ENCODE peak calls at places on chromosomes 2 and 18, in eight cellular contexts. C is left lung, Z is stomach, N is bronchial epithelial cell, X is cardiac muscle cell, M is fibroblast of the aortic adventitia, L is fibroblast of mammary gland, F is Peyer's patch. Y is an unnamed sample.

GRCh38 chr2:152740743-152741328 is 22.4 kb downstream of the ARL6IP6 start:
- DNase-seq in C (no peak), Z (no peak), N (peak), X (peak), M (peak), L (peak), F (no peak), Y (no peak)

GRCh38 chr2:28544405-28544914 is 48.6 kb downstream of the PLB1 start:
- DNase-seq in C (no peak), Z (no peak), N (no peak), X (peak), M (no peak), L (no peak), F (peak), Y (no peak)

GRCh38 chr2:10284108-10284870 is 18.4 kb upstream of the HPCAL1 start:
- DNase-seq in C (no peak), Z (no peak), N (no peak), X (no peak), M (no peak), L (no peak), F (no peak), Y (no peak)

GRCh38 chr2:7191927-7192326 is 274.7 kb downstream of the RNF144A start:
- DNase-seq in C (no peak), Z (no peak), N (peak), X (peak), M (peak), L (peak), F (no peak), Y (peak)

GRCh38 chr18:6397931-6398566 is 16.7 kb downstream of the L3MBTL4 start:
- DNase-seq in C (no peak), Z (no peak), N (no peak), X (no peak), M (no peak), L (no peak), F (no peak), Y (no peak)

GRCh38 chr18:45958730-45959129 is 8.4 kb downstream of the EPG5 start:
- DNase-seq in C (no peak), Z (no peak), N (peak), X (no peak), M (no peak), L (peak), F (no peak), Y (no peak)

GRCh38 chr2:157789933-157790511 is 86.1 kb downstream of the ACVR1 start:
- DNase-seq in C (no peak), Z (peak), N (no peak), X (no peak), M (no peak), L (no peak), F (peak), Y (peak)

GRCh38 chr18:59834267-59834666 is 65.5 kb upstream of the PMAIP1 start:
- DNase-seq in C (no peak), Z (no peak), N (no peak), X (no peak), M (no peak), L (no peak), F (no peak), Y (no peak)

GRCh38 chr2:207881902-207882301 is 112.2 kb upstream of the FZD5 start:
- DNase-seq in C (no peak), Z (no peak), N (no peak), X (no peak), M (peak), L (no peak), F (no peak), Y (peak)

GRCh38 chr2:227884511-227884947 is 13.1 kb downstream of the DAW1 start:
- DNase-seq in C (peak), Z (peak), N (peak), X (peak), M (peak), L (peak), F (peak), Y (no peak)

GRCh38 chr2:240041363-240041762 is 11.1 kb upstream of the OR6B2 start:
- DNase-seq in C (no peak), Z (no peak), N (no peak), X (no peak), M (no peak), L (no peak), F (no peak), Y (no peak)

GRCh38 chr2:210072922-210073509 is 70.6 kb downstream of the RPE start:
- DNase-seq in C (no peak), Z (no peak), N (peak), X (peak), M (peak), L (peak), F (no peak), Y (peak)

GRCh38 chr2:1868683-1869141 is 124.4 kb upstream of the PXDN start:
- DNase-seq in C (no peak), Z (no peak), N (no peak), X (no peak), M (no peak), L (no peak), F (no peak), Y (no peak)

GRCh38 chr18:9434240-9434701 is 41.0 kb upstream of the RALBP1 start:
- DNase-seq in C (peak), Z (no peak), N (no peak), X (no peak), M (no peak), L (no peak), F (no peak), Y (no peak)

GRCh38 chr2:33372940-33373553 is 103.4 kb upstream of the RASGRP3 start:
- DNase-seq in C (no peak), Z (no peak), N (peak), X (peak), M (peak), L (peak), F (peak), Y (no peak)

GRCh38 chr2:24972315-24972958 is 682 bp upstream of the DNAJC27 start:
- DNase-seq in C (no peak), Z (no peak), N (peak), X (peak), M (peak), L (peak), F (peak), Y (no peak)

GRCh38 chr2:65622951-65623525 is 190.6 kb upstream of the SPRED2 start:
- DNase-seq in C (no peak), Z (no peak), N (no peak), X (no peak), M (no peak), L (no peak), F (no peak), Y (no peak)

GRCh38 chr2:182241936-182242335 is 184.9 kb downstream of the PDE1A start:
- DNase-seq in C (no peak), Z (no peak), N (no peak), X (no peak), M (peak), L (no peak), F (no peak), Y (peak)

GRCh38 chr2:7452110-7452851 is 535.1 kb downstream of the RNF144A start:
- DNase-seq in C (no peak), Z (no peak), N (no peak), X (no peak), M (no peak), L (no peak), F (no peak), Y (no peak)

GRCh38 chr2:100767810-100768806 is 51.8 kb upstream of the NPAS2 start:
- DNase-seq in C (no peak), Z (no peak), N (peak), X (no peak), M (no peak), L (no peak), F (no peak), Y (no peak)

GRCh38 chr2:127165539-127165935 is 54.6 kb downstream of the CYP27C1 start:
- DNase-seq in C (no peak), Z (no peak), N (no peak), X (peak), M (no peak), L (no peak), F (no peak), Y (no peak)

GRCh38 chr2:219446101-219446504 is 11.5 kb downstream of the SPEG start:
- DNase-seq in C (no peak), Z (no peak), N (no peak), X (no peak), M (peak), L (peak), F (no peak), Y (no peak)

GRCh38 chr2:99448556-99448955 is 41.3 kb downstream of the REV1 start:
- DNase-seq in C (no peak), Z (no peak), N (peak), X (no peak), M (peak), L (peak), F (no peak), Y (peak)

GRCh38 chr2:71332413-71332866 is 858 bp downstream of the ZNF638 start:
- DNase-seq in C (no peak), Z (no peak), N (peak), X (no peak), M (peak), L (no peak), F (no peak), Y (no peak)

GRCh38 chr2:71331581-71332412 is at the start of gene ZNF638:
- DNase-seq in C (peak), Z (peak), N (peak), X (peak), M (peak), L (peak), F (peak), Y (peak)

GRCh38 chr2:71330585-71331330 is 824 bp upstream of the ZNF638 start:
- DNase-seq in C (no peak), Z (no peak), N (no peak), X (no peak), M (no peak), L (no peak), F (no peak), Y (no peak)

GRCh38 chr2:71336384-71336783 is 4.8 kb downstream of the ZNF638 start:
- DNase-seq in C (no peak), Z (no peak), N (no peak), X (no peak), M (no peak), L (no peak), F (no peak), Y (no peak)

DNA sequence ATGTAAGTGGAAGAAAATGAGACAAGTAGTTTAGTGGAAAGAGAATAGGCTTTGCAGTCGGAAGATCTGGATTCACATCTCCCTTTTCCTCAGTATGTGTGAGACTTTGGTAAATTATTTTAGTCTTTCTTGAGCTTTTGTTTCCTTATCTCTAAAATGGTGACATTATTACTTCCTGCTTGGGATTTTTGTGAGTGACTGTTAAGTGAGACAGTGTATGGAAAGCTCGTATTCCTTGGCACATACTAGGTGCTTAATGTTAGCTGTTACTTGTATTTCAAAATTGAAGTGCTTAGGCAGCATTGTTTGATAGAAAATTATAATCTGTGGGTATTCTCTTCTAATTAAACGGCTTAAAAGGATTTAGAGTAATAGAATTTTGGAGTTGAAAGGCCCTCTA is 2.0 kb downstream of the ZNF638 start:
- DNase-seq in C (no peak), Z (no peak), N (peak), X (no peak), M (peak), L (no peak), F (no peak), Y (no peak)
- H3K4me3 ChIP-seq in C (peak), Z (peak), N (peak), X (peak), M (peak), L (peak), F (no peak), Y (peak)

GRCh38 chr2:135709992-135710391 is 31.7 kb upstream of the UBXN4 start:
- DNase-seq in C (no peak), Z (peak), N (peak), X (peak), M (peak), L (peak), F (peak), Y (no peak)
- TF ChIP-seq CTCF in C (peak), Z (peak), N (peak), X (peak), M (peak), L (peak), F (peak), Y (peak)

DNA sequence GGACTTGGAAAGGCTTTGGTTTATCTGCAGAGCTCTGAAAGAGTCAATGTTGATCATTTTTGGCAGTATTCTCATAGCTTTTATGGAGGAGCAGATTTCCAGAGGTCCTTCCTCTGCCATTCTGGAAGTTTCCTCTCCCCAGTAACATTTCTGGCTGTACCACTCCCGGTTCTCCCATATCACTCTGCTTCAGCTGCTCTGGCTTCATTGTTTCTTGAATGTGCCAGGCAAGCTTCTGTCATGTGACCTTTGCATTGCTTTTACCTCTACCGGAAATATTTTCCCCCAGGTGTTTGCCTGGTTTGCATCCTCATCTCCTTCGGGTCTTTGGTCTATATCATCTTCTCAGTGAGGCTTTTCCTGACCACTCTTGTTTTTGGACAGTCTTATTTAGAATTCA is 12.4 kb downstream of the PCYOX1 start:
- DNase-seq in C (no peak), Z (no peak), N (no peak), X (no peak), M (no peak), L (no peak), F (no peak), Y (no peak)
- H3K4me3 ChIP-seq in C (no peak), Z (no peak), N (no peak), X (no peak), M (no peak), L (no peak), F (no peak), Y (no peak)

GRCh38 chr2:189629553-189630453 is 31.5 kb upstream of the ASNSD1 start:
- DNase-seq in C (no peak), Z (no peak), N (no peak), X (no peak), M (peak), L (no peak), F (no peak), Y (no peak)

GRCh38 chr2:189631849-189632248 is 29.4 kb upstream of the ASNSD1 start:
- DNase-seq in C (no peak), Z (no peak), N (no peak), X (no peak), M (no peak), L (peak), F (no peak), Y (no peak)

GRCh38 chr2:189628817-189629552 is 32.3 kb upstream of the ASNSD1 start:
- DNase-seq in C (no peak), Z (no peak), N (peak), X (no peak), M (no peak), L (peak), F (no peak), Y (no peak)

GRCh38 chr2:189635353-189635752 is 25.9 kb upstream of the ASNSD1 start:
- DNase-seq in C (no peak), Z (no peak), N (no peak), X (no peak), M (no peak), L (no peak), F (no peak), Y (no peak)

GRCh38 chr2:189633392-189633811 is 27.9 kb upstream of the ASNSD1 start:
- DNase-seq in C (peak), Z (no peak), N (no peak), X (no peak), M (peak), L (peak), F (no peak), Y (no peak)
- TF ChIP-seq CTCF in C (peak), Z (no peak), N (peak), X (peak), M (peak), L (peak), F (no peak), Y (peak)

GRCh38 chr2:215942194-215942593 is 71.2 kb downstream of the MREG start:
- DNase-seq in C (no peak), Z (no peak), N (no peak), X (no peak), M (no peak), L (no peak), F (no peak), Y (no peak)

GRCh38 chr2:215950009-215950408 is 63.3 kb downstream of the MREG start:
- DNase-seq in C (no peak), Z (no peak), N (peak), X (peak), M (peak), L (peak), F (no peak), Y (no peak)

GRCh38 chr2:215941726-215942125 is 71.6 kb downstream of the MREG start:
- DNase-seq in C (no peak), Z (no peak), N (no peak), X (no peak), M (no peak), L (peak), F (no peak), Y (no peak)

GRCh38 chr2:215948051-215948450 is 65.3 kb downstream of the MREG start:
- DNase-seq in C (no peak), Z (no peak), N (no peak), X (no peak), M (no peak), L (no peak), F (no peak), Y (no peak)

GRCh38 chr2:215946581-215946980 is 66.8 kb downstream of the MREG start:
- DNase-seq in C (no peak), Z (no peak), N (no peak), X (no peak), M (no peak), L (no peak), F (no peak), Y (no peak)
- H3K4me3 ChIP-seq in C (no peak), Z (no peak), N (no peak), X (no peak), M (no peak), L (no peak), F (no peak), Y (no peak)

GRCh38 chr2:172098287-172098649 is 4.4 kb downstream of the DLX2 start:
- DNase-seq in C (no peak), Z (no peak), N (no peak), X (no peak), M (no peak), L (no peak), F (no peak), Y (no peak)

GRCh38 chr2:172099472-172100079 is 3.1 kb downstream of the DLX2 start:
- DNase-seq in C (no peak), Z (no peak), N (no peak), X (no peak), M (no peak), L (no peak), F (no peak), Y (no peak)

GRCh38 chr2:172097557-172098131 is 5.1 kb downstream of the DLX2 start:
- DNase-seq in C (no peak), Z (no peak), N (no peak), X (no peak), M (peak), L (no peak), F (no peak), Y (no peak)

GRCh38 chr2:172100080-172101007 is 2.4 kb downstream of the DLX2 start:
- DNase-seq in C (no peak), Z (no peak), N (no peak), X (no peak), M (no peak), L (no peak), F (no peak), Y (no peak)

GRCh38 chr2:172098650-172099471 is 3.8 kb downstream of the DLX2 start:
- DNase-seq in C (peak), Z (no peak), N (peak), X (peak), M (peak), L (peak), F (no peak), Y (no peak)
- TF ChIP-seq CTCF in C (no peak), Z (no peak), N (no peak), X (no peak), M (no peak), L (no peak), F (no peak), Y (no peak)

GRCh38 chr2:218285604-218286003 is 6.7 kb downstream of the TMBIM1 start:
- DNase-seq in C (no peak), Z (peak), N (no peak), X (no peak), M (peak), L (peak), F (no peak), Y (no peak)
- H3K4me3 ChIP-seq in C (peak), Z (peak), N (no peak), X (no peak), M (peak), L (no peak), F (no peak), Y (no peak)

DNA sequence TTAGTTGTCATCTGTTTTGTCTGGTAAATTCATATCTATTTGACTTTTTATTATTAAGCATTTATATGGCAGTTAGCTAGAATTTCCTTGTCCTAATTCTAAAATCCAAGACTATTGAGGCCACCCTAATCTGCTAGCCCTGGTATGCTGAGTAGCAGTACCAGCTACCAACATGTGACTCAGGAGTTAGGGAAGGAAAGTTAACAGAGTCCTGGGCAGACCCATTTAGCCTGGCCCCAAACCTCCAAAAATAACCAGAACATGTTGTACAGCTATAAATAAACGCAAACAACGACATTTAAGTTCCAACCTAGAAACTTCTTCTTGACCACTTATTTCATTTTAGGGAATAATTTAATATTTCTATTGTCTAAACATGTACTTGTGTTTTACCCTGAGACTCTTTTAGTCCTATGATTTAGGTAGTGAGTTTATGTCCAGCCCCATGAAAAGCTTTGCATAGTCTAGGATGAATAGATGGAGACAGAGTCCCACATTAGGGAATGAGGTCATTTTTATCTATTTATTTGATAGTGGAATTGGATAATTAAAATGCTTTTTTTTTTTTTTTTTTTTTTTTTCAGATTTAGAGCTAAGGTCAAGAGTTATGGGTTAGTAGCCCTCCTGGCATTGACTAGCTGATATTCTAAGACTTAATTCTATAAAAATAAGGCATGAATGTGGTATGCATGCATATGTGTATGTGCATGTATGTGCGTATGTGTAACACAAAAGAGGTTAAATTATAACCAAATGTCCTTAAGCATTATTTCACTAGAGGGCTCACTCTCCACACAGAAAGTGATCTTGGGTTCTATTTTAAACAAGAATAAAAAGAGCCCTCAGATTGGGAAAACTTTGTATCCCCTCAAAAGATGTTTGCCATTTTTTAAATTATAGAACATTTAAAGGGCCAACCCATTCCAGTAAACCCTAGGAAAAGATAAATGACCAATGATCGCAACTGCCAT is 160.0 kb upstream of the MAPRE2 start:
- DNase-seq in C (no peak), Z (no peak), N (peak), X (no peak), M (peak), L (peak), F (no peak), Y (peak)
- TF ChIP-seq CTCF in C (no peak), Z (no peak), N (no peak), X (no peak), M (peak), L (peak), F (no peak), Y (peak)

Y was measured in retinal pigment epithelial cell.